ENCODE peak calls at places on chromosomes 13 and 19, in eight cellular contexts. One of them, this sample, is unnamed.

GRCh38 chr19:5113101-5113557 is 144.2 kb downstream of the KDM4B start:
- DNase-seq in cardiac muscle cell: no peak
- DNase-seq in PC-3: no peak
- DNase-seq in left lung: no peak
- DNase-seq in ovary: no peak
- DNase-seq in right lobe of liver: no peak
- DNase-seq in neural progenitor cell: no peak
- DNase-seq in fibroblast of pulmonary artery: peak; percentile 10
- DNase-seq in this sample: peak; percentile 24

GRCh38 chr19:54674021-54674617 is 11.3 kb downstream of the LILRB4 start:
- DNase-seq in neural progenitor cell: peak; percentile 55
- DNase-seq in fibroblast of pulmonary artery: peak; percentile 46
- DNase-seq in ovary: no peak
- DNase-seq in cardiac muscle cell: peak; percentile 40
- DNase-seq in PC-3: peak; percentile 75
- DNase-seq in left lung: no peak
- DNase-seq in right lobe of liver: no peak
- DNase-seq in this sample: peak; percentile 17

GRCh38 chr19:35717665-35718344 is at the start of gene KMT2B:
- DNase-seq in ovary: peak; percentile 95
- DNase-seq in left lung: no peak
- DNase-seq in fibroblast of pulmonary artery: no peak
- DNase-seq in cardiac muscle cell: peak; percentile 98
- DNase-seq in neural progenitor cell: peak; percentile 99
- DNase-seq in PC-3: peak; percentile 89
- DNase-seq in right lobe of liver: no peak
- DNase-seq in this sample: peak; percentile 93

GRCh38 chr19:57803594-57804325 is 11.0 kb downstream of the ZNF552 start:
- DNase-seq in cardiac muscle cell: peak; percentile 92
- DNase-seq in PC-3: peak; percentile 54
- DNase-seq in ovary: no peak
- DNase-seq in right lobe of liver: peak; percentile 65
- DNase-seq in left lung: peak; percentile 47
- DNase-seq in neural progenitor cell: peak; percentile 95
- DNase-seq in fibroblast of pulmonary artery: peak; percentile 83
- DNase-seq in this sample: peak; percentile 86

GRCh38 chr19:48780684-48781391 is 25.5 kb downstream of the FGF21 start:
- DNase-seq in left lung: peak; percentile 58
- DNase-seq in neural progenitor cell: no peak
- DNase-seq in PC-3: no peak
- DNase-seq in fibroblast of pulmonary artery: peak; percentile 67
- DNase-seq in cardiac muscle cell: peak; percentile 65
- DNase-seq in ovary: no peak
- DNase-seq in right lobe of liver: no peak
- DNase-seq in this sample: peak; percentile 30

GRCh38 chr19:6761053-6761676 is 6.1 kb downstream of the SH2D3A start:
- DNase-seq in ovary: no peak
- DNase-seq in fibroblast of pulmonary artery: no peak
- DNase-seq in neural progenitor cell: peak; percentile 46
- DNase-seq in cardiac muscle cell: no peak
- DNase-seq in left lung: no peak
- DNase-seq in right lobe of liver: no peak
- DNase-seq in PC-3: peak; percentile 40
- DNase-seq in this sample: no peak

GRCh38 chr13:96925869-96926628 is 68.2 kb downstream of the OXGR1 start:
- DNase-seq in fibroblast of pulmonary artery: no peak
- DNase-seq in ovary: no peak
- DNase-seq in right lobe of liver: no peak
- DNase-seq in PC-3: peak; percentile 37
- DNase-seq in left lung: no peak
- DNase-seq in neural progenitor cell: no peak
- DNase-seq in cardiac muscle cell: no peak
- DNase-seq in this sample: no peak

GRCh38 chr13:114105351-114106225 is 26.8 kb downstream of the RASA3 start:
- DNase-seq in neural progenitor cell: no peak
- DNase-seq in right lobe of liver: peak; percentile 37
- DNase-seq in left lung: peak; percentile 25
- DNase-seq in PC-3: no peak
- DNase-seq in ovary: peak; percentile 11
- DNase-seq in cardiac muscle cell: no peak
- DNase-seq in fibroblast of pulmonary artery: no peak
- DNase-seq in this sample: no peak

GRCh38 chr13:104357174-104357573 is 1291.0 kb upstream of the SLC10A2 start:
- DNase-seq in PC-3: no peak
- DNase-seq in cardiac muscle cell: peak; percentile 20
- DNase-seq in ovary: no peak
- DNase-seq in left lung: no peak
- DNase-seq in neural progenitor cell: peak; percentile 18
- DNase-seq in fibroblast of pulmonary artery: peak; percentile 19
- DNase-seq in right lobe of liver: no peak
- DNase-seq in this sample: no peak

GRCh38 chr19:11587302-11587972 is 9.8 kb upstream of the ZNF627 start:
- DNase-seq in ovary: peak; percentile 80
- DNase-seq in left lung: peak; percentile 72
- DNase-seq in right lobe of liver: peak; percentile 69
- DNase-seq in fibroblast of pulmonary artery: peak; percentile 74
- DNase-seq in cardiac muscle cell: peak; percentile 78
- DNase-seq in neural progenitor cell: peak; percentile 80
- DNase-seq in PC-3: peak; percentile 85
- DNase-seq in this sample: peak; percentile 38

GRCh38 chr19:10686193-10686592 is 15.0 kb upstream of the QTRT1 start:
- DNase-seq in neural progenitor cell: no peak
- DNase-seq in left lung: no peak
- DNase-seq in ovary: no peak
- DNase-seq in PC-3: no peak
- DNase-seq in cardiac muscle cell: no peak
- DNase-seq in fibroblast of pulmonary artery: no peak
- DNase-seq in right lobe of liver: no peak
- DNase-seq in this sample: no peak

GRCh38 chr13:98658131-98658530 is 81.2 kb upstream of the STK24 start:
- DNase-seq in cardiac muscle cell: peak; percentile 13
- DNase-seq in ovary: no peak
- DNase-seq in left lung: no peak
- DNase-seq in neural progenitor cell: no peak
- DNase-seq in fibroblast of pulmonary artery: peak; percentile 28
- DNase-seq in right lobe of liver: no peak
- DNase-seq in PC-3: no peak
- DNase-seq in this sample: peak; percentile 37

GRCh38 chr19:597406-598315 is 8.0 kb downstream of the HCN2 start:
- DNase-seq in cardiac muscle cell: no peak
- DNase-seq in fibroblast of pulmonary artery: no peak
- DNase-seq in ovary: no peak
- DNase-seq in left lung: no peak
- DNase-seq in neural progenitor cell: no peak
- DNase-seq in PC-3: no peak
- DNase-seq in right lobe of liver: no peak
- DNase-seq in this sample: no peak

GRCh38 chr19:8265872-8266271 is 42.3 kb downstream of the CD320 start:
- DNase-seq in left lung: no peak
- DNase-seq in cardiac muscle cell: no peak
- DNase-seq in fibroblast of pulmonary artery: no peak
- DNase-seq in neural progenitor cell: no peak
- DNase-seq in ovary: no peak
- DNase-seq in PC-3: no peak
- DNase-seq in right lobe of liver: peak; percentile 11
- DNase-seq in this sample: no peak

GRCh38 chr19:41263850-41264580 is at the start of gene HNRNPUL1:
- DNase-seq in ovary: peak; percentile 99
- DNase-seq in right lobe of liver: peak; percentile 99
- DNase-seq in PC-3: peak; percentile 99
- DNase-seq in cardiac muscle cell: peak; percentile 100
- DNase-seq in neural progenitor cell: peak; percentile 99
- DNase-seq in left lung: peak; percentile 99
- DNase-seq in fibroblast of pulmonary artery: peak; percentile 100
- DNase-seq in this sample: peak; percentile 100

GRCh38 chr19:47377801-47378200 is 28.7 kb downstream of the DHX34 start:
- DNase-seq in PC-3: no peak
- DNase-seq in ovary: no peak
- DNase-seq in neural progenitor cell: no peak
- DNase-seq in left lung: no peak
- DNase-seq in fibroblast of pulmonary artery: no peak
- DNase-seq in right lobe of liver: no peak
- DNase-seq in cardiac muscle cell: no peak
- DNase-seq in this sample: no peak

GRCh38 chr19:49398001-49398615 is 10.1 kb downstream of the KASH5 start:
- DNase-seq in PC-3: no peak
- DNase-seq in neural progenitor cell: no peak
- DNase-seq in cardiac muscle cell: no peak
- DNase-seq in right lobe of liver: no peak
- DNase-seq in left lung: no peak
- DNase-seq in ovary: no peak
- DNase-seq in fibroblast of pulmonary artery: no peak
- DNase-seq in this sample: no peak

GRCh38 chr13:74259641-74260040 is 125.4 kb upstream of the KLF12 start:
- DNase-seq in left lung: no peak
- DNase-seq in right lobe of liver: no peak
- DNase-seq in PC-3: no peak
- DNase-seq in ovary: no peak
- DNase-seq in neural progenitor cell: no peak
- DNase-seq in cardiac muscle cell: no peak
- DNase-seq in fibroblast of pulmonary artery: no peak
- DNase-seq in this sample: no peak

GRCh38 chr13:100130930-100131511 is 42.1 kb downstream of the PCCA start:
- DNase-seq in ovary: no peak
- DNase-seq in neural progenitor cell: no peak
- DNase-seq in cardiac muscle cell: peak; percentile 60
- DNase-seq in PC-3: no peak
- DNase-seq in fibroblast of pulmonary artery: peak; percentile 67
- DNase-seq in left lung: no peak
- DNase-seq in right lobe of liver: no peak
- DNase-seq in this sample: no peak

GRCh38 chr19:53649746-53650593 is 18.2 kb downstream of the DPRX start:
- DNase-seq in PC-3: no peak
- DNase-seq in left lung: no peak
- DNase-seq in right lobe of liver: no peak
- DNase-seq in neural progenitor cell: no peak
- DNase-seq in cardiac muscle cell: no peak
- DNase-seq in ovary: no peak
- DNase-seq in fibroblast of pulmonary artery: no peak
- DNase-seq in this sample: no peak

DNA sequence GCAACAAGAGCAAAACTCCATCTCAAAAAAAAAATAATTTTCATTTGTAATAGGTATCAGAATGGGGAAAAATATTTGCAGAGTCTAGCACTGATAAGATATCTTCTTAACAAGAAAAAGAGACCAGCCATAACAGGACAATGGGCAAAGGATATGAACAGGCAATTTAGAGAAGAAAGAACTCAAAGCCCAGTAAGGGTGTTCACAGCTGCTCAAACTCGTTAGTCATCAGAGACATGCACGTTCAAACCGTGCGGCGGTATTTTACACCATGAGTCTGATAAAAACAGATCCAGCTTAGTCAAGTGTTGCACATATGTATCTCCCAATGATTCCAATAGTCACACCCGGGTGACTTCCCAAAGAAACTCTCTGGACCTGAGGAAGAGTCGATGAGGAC is 13.7 kb upstream of the NCCRP1 start:
- DNase-seq in PC-3: no peak
- DNase-seq in left lung: no peak
- DNase-seq in neural progenitor cell: no peak
- DNase-seq in cardiac muscle cell: no peak
- DNase-seq in ovary: no peak
- DNase-seq in right lobe of liver: no peak
- DNase-seq in fibroblast of pulmonary artery: no peak
- DNase-seq in this sample: no peak
- TF ChIP-seq CTCF in PC-3: no peak
- TF ChIP-seq CTCF in left lung: no peak
- TF ChIP-seq CTCF in neural progenitor cell: no peak
- TF ChIP-seq CTCF in cardiac muscle cell: no peak
- TF ChIP-seq CTCF in ovary: no peak
- TF ChIP-seq CTCF in right lobe of liver: no peak
- TF ChIP-seq CTCF in fibroblast of pulmonary artery: no peak
- TF ChIP-seq CTCF in this sample: no peak

GRCh38 chr13:46830405-46831005 is 33.5 kb upstream of the ESD start:
- DNase-seq in fibroblast of pulmonary artery: no peak
- DNase-seq in ovary: no peak
- DNase-seq in cardiac muscle cell: no peak
- DNase-seq in neural progenitor cell: no peak
- DNase-seq in PC-3: no peak
- DNase-seq in right lobe of liver: no peak
- DNase-seq in left lung: no peak
- DNase-seq in this sample: no peak

GRCh38 chr13:46831588-46832194 is 34.7 kb upstream of the ESD start:
- DNase-seq in neural progenitor cell: peak; percentile 61
- DNase-seq in fibroblast of pulmonary artery: peak; percentile 69
- DNase-seq in left lung: no peak
- DNase-seq in cardiac muscle cell: peak; percentile 71
- DNase-seq in right lobe of liver: no peak
- DNase-seq in PC-3: peak; percentile 71
- DNase-seq in ovary: no peak
- DNase-seq in this sample: peak; percentile 36
- TF ChIP-seq CTCF in neural progenitor cell: peak; percentile 97
- TF ChIP-seq CTCF in fibroblast of pulmonary artery: peak; percentile 72
- TF ChIP-seq CTCF in left lung: peak; percentile 70
- TF ChIP-seq CTCF in cardiac muscle cell: peak; percentile 75
- TF ChIP-seq CTCF in right lobe of liver: peak; percentile 66
- TF ChIP-seq CTCF in PC-3: peak; percentile 87
- TF ChIP-seq CTCF in ovary: peak; percentile 45
- TF ChIP-seq CTCF in this sample: peak; percentile 93

GRCh38 chr19:33481863-33482262 is 39.7 kb downstream of the PEPD start:
- DNase-seq in PC-3: no peak
- DNase-seq in left lung: no peak
- DNase-seq in right lobe of liver: no peak
- DNase-seq in ovary: no peak
- DNase-seq in neural progenitor cell: no peak
- DNase-seq in cardiac muscle cell: no peak
- DNase-seq in fibroblast of pulmonary artery: no peak
- DNase-seq in this sample: no peak

GRCh38 chr19:33484226-33484774 is 37.3 kb downstream of the PEPD start:
- DNase-seq in right lobe of liver: peak; percentile 11
- DNase-seq in neural progenitor cell: no peak
- DNase-seq in fibroblast of pulmonary artery: no peak
- DNase-seq in left lung: peak; percentile 19
- DNase-seq in PC-3: no peak
- DNase-seq in cardiac muscle cell: no peak
- DNase-seq in ovary: no peak
- DNase-seq in this sample: no peak

GRCh38 chr19:33486936-33487793 is 34.4 kb downstream of the PEPD start:
- DNase-seq in cardiac muscle cell: no peak
- DNase-seq in ovary: no peak
- DNase-seq in neural progenitor cell: no peak
- DNase-seq in right lobe of liver: peak; percentile 37
- DNase-seq in left lung: peak; percentile 15
- DNase-seq in fibroblast of pulmonary artery: no peak
- DNase-seq in PC-3: no peak
- DNase-seq in this sample: no peak

GRCh38 chr19:33486407-33486806 is 35.2 kb downstream of the PEPD start:
- DNase-seq in left lung: peak; percentile 10
- DNase-seq in right lobe of liver: peak; percentile 39
- DNase-seq in fibroblast of pulmonary artery: no peak
- DNase-seq in PC-3: no peak
- DNase-seq in neural progenitor cell: no peak
- DNase-seq in cardiac muscle cell: no peak
- DNase-seq in ovary: no peak
- DNase-seq in this sample: no peak

GRCh38 chr19:33482486-33482885 is 39.1 kb downstream of the PEPD start:
- DNase-seq in PC-3: no peak
- DNase-seq in neural progenitor cell: no peak
- DNase-seq in fibroblast of pulmonary artery: no peak
- DNase-seq in right lobe of liver: no peak
- DNase-seq in cardiac muscle cell: no peak
- DNase-seq in left lung: no peak
- DNase-seq in ovary: no peak
- DNase-seq in this sample: no peak
- TF ChIP-seq CTCF in PC-3: no peak
- TF ChIP-seq CTCF in neural progenitor cell: no peak
- TF ChIP-seq CTCF in fibroblast of pulmonary artery: no peak
- TF ChIP-seq CTCF in right lobe of liver: no peak
- TF ChIP-seq CTCF in cardiac muscle cell: no peak
- TF ChIP-seq CTCF in left lung: no peak
- TF ChIP-seq CTCF in ovary: no peak
- TF ChIP-seq CTCF in this sample: no peak

GRCh38 chr13:39655569-39656324 is at the start of gene COG6:
- DNase-seq in ovary: peak; percentile 92
- DNase-seq in right lobe of liver: peak; percentile 92
- DNase-seq in PC-3: peak; percentile 86
- DNase-seq in cardiac muscle cell: peak; percentile 86
- DNase-seq in neural progenitor cell: peak; percentile 92
- DNase-seq in fibroblast of pulmonary artery: peak; percentile 88
- DNase-seq in left lung: peak; percentile 89
- DNase-seq in this sample: peak; percentile 72
- TF ChIP-seq CTCF in ovary: no peak
- TF ChIP-seq CTCF in right lobe of liver: no peak
- TF ChIP-seq CTCF in PC-3: no peak
- TF ChIP-seq CTCF in cardiac muscle cell: peak; percentile 14
- TF ChIP-seq CTCF in neural progenitor cell: no peak
- TF ChIP-seq CTCF in fibroblast of pulmonary artery: no peak
- TF ChIP-seq CTCF in left lung: no peak
- TF ChIP-seq CTCF in this sample: peak; percentile 37